ENCODE peak calls at places on chromosome 16, in four cellular contexts. P is breast epithelium, L is tibial artery, Q is mucosa of descending colon. N is an unnamed sample. For H3K36me3 and H3K4me1, the result is how much of the 10 kb centered on the place peaks cover.

GRCh38 chr16:69115361-69115760 is 9.9 kb downstream of the HAS3 start:
- DNase-seq in P (no peak), L (no peak), Q (no peak), N (no peak)

GRCh38 chr16:30068333-30068732 is 2.8 kb downstream of the ALDOA start:
- DNase-seq in P (no peak), L (no peak), Q (no peak), N (no peak)

GRCh38 chr16:82580293-82580900 is 46.4 kb upstream of the CDH13 start:
- DNase-seq in P (no peak), L (no peak), Q (no peak), N (no peak)

GRCh38 chr16:89383095-89384003 is 107.0 kb downstream of the ANKRD11 start:
- DNase-seq in P (no peak), L (no peak), Q (peak), N (peak)

GRCh38 chr16:58236831-58237230 is 38.9 kb upstream of the CSNK2A2 start:
- DNase-seq in P (no peak), L (no peak), Q (no peak), N (no peak)

GRCh38 chr16:72815348-72816318 is 232.3 kb downstream of the ZFHX3 start:
- DNase-seq in P (no peak), L (no peak), Q (no peak), N (no peak)

GRCh38 chr16:53207810-53208752 is 153.3 kb downstream of the CHD9 start:
- DNase-seq in P (peak), L (peak), Q (no peak), N (no peak)

GRCh38 chr16:79380990-79381389 is 219.5 kb downstream of the MAF start:
- DNase-seq in P (no peak), L (no peak), Q (no peak), N (no peak)

GRCh38 chr16:69762843-69763556 is 868 bp downstream of the WWP2 start:
- DNase-seq in P (no peak), L (no peak), Q (no peak), N (no peak)

GRCh38 chr16:83389751-83390150 is 418.0 kb upstream of the HSBP1 start:
- DNase-seq in P (no peak), L (no peak), Q (no peak), N (no peak)

DNA sequence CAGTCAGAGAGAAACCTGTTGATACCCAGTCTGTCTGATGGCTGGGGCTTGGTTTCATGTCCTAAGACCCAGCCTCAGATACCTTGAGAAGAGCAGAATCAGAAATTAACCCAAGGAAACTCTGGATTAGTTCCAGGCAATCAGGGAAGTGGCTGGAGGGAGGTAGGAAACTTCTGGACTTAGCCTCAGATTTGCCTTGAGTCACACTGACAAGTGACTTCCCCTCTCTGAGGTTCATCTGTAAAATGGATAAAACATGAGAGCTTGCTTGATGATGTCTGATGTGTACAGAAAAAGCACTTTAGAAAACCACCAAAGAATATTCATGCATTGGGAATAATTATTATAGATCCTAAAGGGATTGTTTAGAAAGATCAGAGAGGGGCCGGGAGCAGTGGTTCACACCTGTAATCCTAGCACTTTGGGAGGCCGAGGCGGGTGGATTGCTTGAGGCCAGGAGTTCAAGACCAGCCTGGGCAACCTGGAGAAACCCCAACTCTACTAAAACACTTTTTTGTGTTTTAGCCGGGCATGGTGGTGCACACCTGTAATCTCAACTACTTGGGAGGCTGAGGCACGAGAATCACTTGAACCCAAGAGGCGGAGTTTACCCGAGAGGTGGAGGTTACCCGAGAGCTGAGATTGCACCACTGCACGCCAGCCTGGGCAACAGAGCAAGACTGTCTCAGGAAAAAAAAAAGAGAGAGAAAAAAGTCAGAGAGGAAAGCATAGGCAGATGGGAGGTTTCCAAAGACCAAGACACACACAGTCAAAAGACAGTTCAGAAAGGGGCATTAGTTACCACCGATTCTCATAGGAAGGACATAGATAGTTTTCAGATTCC is 3.8 kb downstream of the CIITA start:
- DNase-seq in P (no peak), L (no peak), Q (no peak), N (no peak)
- H3K4me3 ChIP-seq in P (no peak), L (peak), Q (no peak), N (peak)

GRCh38 chr16:1367486-1368174 is 15.9 kb downstream of the GNPTG start:
- DNase-seq in P (no peak), L (no peak), Q (no peak), N (no peak)
- H3K36me3 ChIP-seq in P (under half), L (under half), Q (under half), N (half or more)

DNA sequence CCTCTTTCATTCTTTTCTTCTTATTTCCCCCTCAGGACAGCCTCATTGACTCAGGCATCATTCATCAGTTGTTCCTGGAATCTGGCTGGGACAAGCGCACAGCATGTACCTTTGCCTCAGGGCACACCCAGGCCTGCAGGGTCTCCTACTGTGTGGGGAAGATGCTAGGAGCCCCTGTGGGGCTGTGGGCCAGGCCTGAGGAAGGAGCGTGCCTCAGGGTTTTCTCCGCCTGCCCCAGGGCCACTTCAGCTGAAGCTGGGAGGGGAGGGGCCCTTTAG is 7.8 kb downstream of the ELMO3 start:
- DNase-seq in P (no peak), L (no peak), Q (no peak), N (no peak)
- H3K4me1 ChIP-seq in P (under half), L (under half), Q (under half), N (under half)

GRCh38 chr16:51153275-51153991 is 2.4 kb upstream of the SALL1 start:
- DNase-seq in P (no peak), L (no peak), Q (no peak), N (no peak)
- H3K4me3 ChIP-seq in P (peak), L (no peak), Q (no peak), N (no peak)

GRCh38 chr16:85675528-85675927 is 13.2 kb downstream of the GINS2 start:
- DNase-seq in P (no peak), L (no peak), Q (no peak), N (no peak)

GRCh38 chr16:85673529-85674417 is 15.0 kb downstream of the GINS2 start:
- DNase-seq in P (peak), L (no peak), Q (peak), N (peak)

GRCh38 chr16:85676466-85676865 is 12.3 kb downstream of the GINS2 start:
- DNase-seq in P (no peak), L (no peak), Q (peak), N (peak)

GRCh38 chr16:85674418-85674755 is 14.4 kb downstream of the GINS2 start:
- DNase-seq in P (no peak), L (no peak), Q (no peak), N (no peak)

GRCh38 chr16:85674828-85675227 is 13.9 kb downstream of the GINS2 start:
- DNase-seq in P (no peak), L (no peak), Q (no peak), N (no peak)
- H3K36me3 ChIP-seq in P (under half), L (under half), Q (under half), N (half or more)

GRCh38 chr16:11797166-11797956 is at the start of gene ZC3H7A:
- DNase-seq in P (peak), L (peak), Q (peak), N (peak)
- H3K4me1 ChIP-seq in P (under half), L (under half), Q (under half), N (half or more)

DNA sequence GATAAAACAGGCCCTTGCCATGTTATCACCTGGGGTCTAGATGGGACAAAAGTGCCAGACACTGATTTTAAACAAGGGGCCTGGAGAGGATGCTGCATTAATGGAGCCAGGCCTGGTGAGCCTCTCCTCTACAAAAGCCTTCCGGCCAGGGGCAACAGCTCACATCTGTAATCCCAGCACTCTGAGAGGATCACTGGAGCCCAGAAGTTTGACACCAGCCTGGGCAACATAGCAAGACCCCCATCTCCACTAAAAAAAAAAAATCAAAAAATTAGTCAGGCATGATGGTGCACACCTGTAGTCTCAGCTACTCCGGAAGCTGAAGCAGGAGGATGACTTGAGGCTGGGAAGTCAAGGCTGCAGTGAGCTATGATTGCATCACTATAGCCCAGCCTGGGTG is 3.5 kb downstream of the GINS2 start:
- DNase-seq in P (no peak), L (no peak), Q (no peak), N (peak)
- H3K4me3 ChIP-seq in P (no peak), L (no peak), Q (no peak), N (no peak)

DNA sequence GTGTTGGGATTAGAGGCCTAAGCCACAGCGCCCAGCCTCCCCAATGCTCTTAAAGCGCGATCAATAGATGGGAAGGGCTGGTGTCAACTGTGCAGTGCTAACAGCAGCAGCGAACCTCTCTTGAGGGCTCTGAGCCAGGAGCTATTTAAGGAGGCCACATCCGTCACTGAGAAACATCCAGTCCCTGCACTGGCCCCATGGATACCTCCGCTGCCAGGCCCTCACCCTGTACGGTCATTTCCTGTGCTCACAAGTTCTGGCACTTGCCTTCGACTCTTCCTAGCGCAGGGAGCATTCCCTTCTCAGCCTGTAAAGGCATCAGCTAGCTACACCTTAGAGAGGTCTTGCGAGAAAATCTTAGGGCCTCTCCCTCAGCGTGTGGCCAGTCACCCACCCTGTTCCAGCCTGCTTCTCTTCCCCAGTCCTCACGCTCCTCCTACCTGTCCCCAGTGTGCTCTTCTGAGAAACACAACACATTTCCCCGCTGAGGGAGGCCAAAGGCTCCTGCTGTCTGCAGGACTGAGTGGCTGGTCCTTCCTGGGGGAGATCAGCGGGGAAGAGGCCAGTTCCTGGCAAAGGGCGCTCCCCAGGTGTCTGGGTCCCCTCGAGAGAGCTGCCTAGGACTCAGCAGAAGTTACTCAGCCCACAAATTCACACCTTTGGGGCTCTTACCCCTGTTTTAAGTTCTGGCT is 28.6 kb downstream of the GTF3C1 start:
- DNase-seq in P (no peak), L (peak), Q (no peak), N (no peak)
- H3K36me3 ChIP-seq in P (under half), L (under half), Q (under half), N (half or more)

GRCh38 chr16:85172465-85173071 is 60.3 kb upstream of the CIBAR2 start:
- DNase-seq in P (no peak), L (no peak), Q (no peak), N (peak)

GRCh38 chr16:85169333-85170065 is 57.2 kb upstream of the CIBAR2 start:
- DNase-seq in P (no peak), L (no peak), Q (no peak), N (peak)

GRCh38 chr16:85171809-85172464 is 59.7 kb upstream of the CIBAR2 start:
- DNase-seq in P (no peak), L (no peak), Q (no peak), N (peak)

GRCh38 chr16:85170066-85171003 is 58.1 kb upstream of the CIBAR2 start:
- DNase-seq in P (no peak), L (no peak), Q (no peak), N (peak)

GRCh38 chr16:85171004-85171808 is 58.9 kb upstream of the CIBAR2 start:
- DNase-seq in P (no peak), L (no peak), Q (no peak), N (peak)
- H3K4me1 ChIP-seq in P (under half), L (under half), Q (under half), N (half or more)

N was measured in lower lobe of right lung.